ENCODE peak calls at places on chromosome X, in five cellular contexts. One of them, this sample, is unnamed.

GRCh38 chrX:154398668-154399526 is 720 bp downstream of the RPL10 start:
- DNase-seq in gastrocnemius medialis: peak; percentile 76
- DNase-seq in A549: peak; percentile 86
- DNase-seq in lower leg skin: peak; percentile 96
- DNase-seq in stomach: peak; percentile 89
- DNase-seq in this sample: no peak

GRCh38 chrX:68508799-68509198 is 9.9 kb downstream of the YIPF6 start:
- DNase-seq in gastrocnemius medialis: no peak
- DNase-seq in A549: peak; percentile 52
- DNase-seq in lower leg skin: no peak
- DNase-seq in stomach: no peak
- DNase-seq in this sample: no peak

GRCh38 chrX:54248309-54248708 is 65.3 kb upstream of the FAM120C start:
- DNase-seq in gastrocnemius medialis: no peak
- DNase-seq in A549: peak; percentile 48
- DNase-seq in lower leg skin: no peak
- DNase-seq in stomach: no peak
- DNase-seq in this sample: no peak

GRCh38 chrX:41412261-41413167 is 34.6 kb upstream of the NYX start:
- DNase-seq in gastrocnemius medialis: no peak
- DNase-seq in A549: peak; percentile 37
- DNase-seq in lower leg skin: no peak
- DNase-seq in stomach: peak; percentile 63
- DNase-seq in this sample: no peak

GRCh38 chrX:56789518-56790070 is 60.6 kb downstream of the NBDY start:
- DNase-seq in gastrocnemius medialis: no peak
- DNase-seq in A549: no peak
- DNase-seq in lower leg skin: peak; percentile 46
- DNase-seq in stomach: peak; percentile 0
- DNase-seq in this sample: no peak

GRCh38 chrX:9668537-9668936 is 97.1 kb downstream of the GPR143 start:
- DNase-seq in gastrocnemius medialis: no peak
- DNase-seq in A549: no peak
- DNase-seq in lower leg skin: no peak
- DNase-seq in stomach: no peak
- DNase-seq in this sample: no peak

GRCh38 chrX:120794525-120794975 is 81.1 kb downstream of the CT47B1 start:
- DNase-seq in gastrocnemius medialis: no peak
- DNase-seq in A549: no peak
- DNase-seq in lower leg skin: no peak
- DNase-seq in stomach: no peak
- DNase-seq in this sample: no peak

GRCh38 chrX:119407681-119408080 is 8.5 kb downstream of the SLC25A43 start:
- DNase-seq in gastrocnemius medialis: no peak
- DNase-seq in A549: no peak
- DNase-seq in lower leg skin: no peak
- DNase-seq in stomach: no peak
- DNase-seq in this sample: no peak

GRCh38 chrX:31572396-31572795 is 500.6 kb upstream of the FTHL17 start:
- DNase-seq in gastrocnemius medialis: no peak
- DNase-seq in A549: no peak
- DNase-seq in lower leg skin: no peak
- DNase-seq in stomach: no peak
- DNase-seq in this sample: no peak

GRCh38 chrX:45445745-45446412 is 245.2 kb upstream of the DIPK2B start:
- DNase-seq in gastrocnemius medialis: no peak
- DNase-seq in A549: peak; percentile 31
- DNase-seq in lower leg skin: no peak
- DNase-seq in stomach: no peak
- DNase-seq in this sample: no peak

GRCh38 chrX:32877592-32877991 is 333.8 kb downstream of the DMD start:
- DNase-seq in gastrocnemius medialis: no peak
- DNase-seq in A549: no peak
- DNase-seq in lower leg skin: no peak
- DNase-seq in stomach: no peak
- DNase-seq in this sample: no peak

GRCh38 chrX:129577473-129577872 is 37.4 kb downstream of the OCRL start:
- DNase-seq in gastrocnemius medialis: no peak
- DNase-seq in A549: peak; percentile 47
- DNase-seq in lower leg skin: no peak
- DNase-seq in stomach: no peak
- DNase-seq in this sample: no peak

GRCh38 chrX:41922125-41922521 is 1.2 kb downstream of the CASK start:
- DNase-seq in gastrocnemius medialis: no peak
- DNase-seq in A549: no peak
- DNase-seq in lower leg skin: no peak
- DNase-seq in stomach: no peak
- DNase-seq in this sample: no peak

GRCh38 chrX:101257448-101258259 is 33.5 kb downstream of the TAF7L start:
- DNase-seq in gastrocnemius medialis: no peak
- DNase-seq in A549: no peak
- DNase-seq in lower leg skin: no peak
- DNase-seq in stomach: no peak
- DNase-seq in this sample: no peak

GRCh38 chrX:40158036-40158706 is 60.4 kb upstream of the BCOR start:
- DNase-seq in gastrocnemius medialis: no peak
- DNase-seq in A549: peak; percentile 50
- DNase-seq in lower leg skin: no peak
- DNase-seq in stomach: no peak
- DNase-seq in this sample: no peak
- TF ChIP-seq CTCF in gastrocnemius medialis: peak; percentile 78
- TF ChIP-seq CTCF in A549: peak; percentile 52
- TF ChIP-seq CTCF in lower leg skin: no peak
- TF ChIP-seq CTCF in stomach: no peak
- TF ChIP-seq CTCF in this sample: peak; percentile 5

DNA sequence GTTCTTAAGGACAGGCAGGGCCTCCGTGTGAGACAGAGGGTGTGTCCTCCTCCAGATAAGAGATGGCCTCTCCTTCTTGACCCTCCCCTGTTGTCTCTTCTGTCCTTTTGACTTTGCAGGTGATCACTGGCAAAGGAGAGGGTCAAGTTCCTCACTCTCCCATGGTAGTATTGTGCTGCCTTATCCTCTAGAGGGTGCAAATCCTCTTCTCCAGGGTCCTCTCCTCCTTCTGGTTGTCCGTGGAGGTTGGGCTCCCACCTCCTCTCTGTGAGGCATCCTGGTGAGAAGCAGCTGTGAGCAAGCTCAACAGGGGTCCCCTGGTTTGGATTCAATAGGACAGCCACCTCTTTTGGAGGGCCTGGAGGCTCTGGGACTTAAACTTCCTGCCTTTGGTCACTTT is 44.8 kb downstream of the ZNF182 start:
- DNase-seq in gastrocnemius medialis: no peak
- DNase-seq in A549: no peak
- DNase-seq in lower leg skin: no peak
- DNase-seq in stomach: no peak
- DNase-seq in this sample: no peak
- TF ChIP-seq CTCF in gastrocnemius medialis: no peak
- TF ChIP-seq CTCF in A549: no peak
- TF ChIP-seq CTCF in lower leg skin: no peak
- TF ChIP-seq CTCF in stomach: no peak
- TF ChIP-seq CTCF in this sample: no peak

GRCh38 chrX:151801980-151802379 is 67.4 kb downstream of the CNGA2 start:
- DNase-seq in gastrocnemius medialis: no peak
- DNase-seq in A549: peak; percentile 30
- DNase-seq in lower leg skin: no peak
- DNase-seq in stomach: no peak
- DNase-seq in this sample: no peak
- TF ChIP-seq CTCF in gastrocnemius medialis: no peak
- TF ChIP-seq CTCF in A549: peak; percentile 17
- TF ChIP-seq CTCF in lower leg skin: no peak
- TF ChIP-seq CTCF in stomach: no peak
- TF ChIP-seq CTCF in this sample: peak; percentile 5

GRCh38 chrX:140507982-140508305 is 3.1 kb upstream of the SOX3 start:
- DNase-seq in gastrocnemius medialis: no peak
- DNase-seq in A549: no peak
- DNase-seq in lower leg skin: no peak
- DNase-seq in stomach: no peak
- DNase-seq in this sample: no peak
- TF ChIP-seq CTCF in gastrocnemius medialis: no peak
- TF ChIP-seq CTCF in A549: no peak
- TF ChIP-seq CTCF in lower leg skin: no peak
- TF ChIP-seq CTCF in stomach: no peak
- TF ChIP-seq CTCF in this sample: no peak

GRCh38 chrX:97175147-97175546 is 291.4 kb downstream of the RPA4 start:
- DNase-seq in gastrocnemius medialis: no peak
- DNase-seq in A549: no peak
- DNase-seq in lower leg skin: no peak
- DNase-seq in stomach: no peak
- DNase-seq in this sample: no peak
- TF ChIP-seq CTCF in gastrocnemius medialis: no peak
- TF ChIP-seq CTCF in A549: no peak
- TF ChIP-seq CTCF in lower leg skin: no peak
- TF ChIP-seq CTCF in stomach: no peak
- TF ChIP-seq CTCF in this sample: no peak

DNA sequence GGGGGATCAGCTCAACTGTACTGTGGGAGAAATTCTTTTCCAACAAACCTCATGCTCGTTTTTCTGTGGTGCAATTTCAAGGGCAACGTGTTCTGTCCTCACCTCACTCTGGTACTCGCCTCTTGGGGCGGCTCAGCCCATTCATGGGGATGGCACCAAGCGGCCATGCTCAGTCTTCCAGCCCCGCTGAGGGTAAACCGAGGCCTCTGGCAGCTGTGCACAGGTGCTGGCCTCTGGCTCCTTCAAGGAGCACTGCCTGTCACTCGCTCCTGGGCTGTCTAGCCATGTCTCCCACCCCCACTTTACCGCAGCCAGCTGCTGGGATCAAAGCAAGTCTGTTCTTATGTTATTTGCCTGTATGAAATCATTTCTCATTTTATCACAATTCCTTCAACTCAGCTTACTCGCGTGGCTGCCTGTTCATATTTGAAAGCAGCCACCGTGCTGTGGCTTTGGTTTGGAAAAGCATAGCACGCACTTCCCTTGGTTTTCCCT is 70.2 kb downstream of the MTMR1 start:
- DNase-seq in gastrocnemius medialis: no peak
- DNase-seq in A549: no peak
- DNase-seq in lower leg skin: peak; percentile 76
- DNase-seq in stomach: no peak
- DNase-seq in this sample: no peak
- TF ChIP-seq CTCF in gastrocnemius medialis: no peak
- TF ChIP-seq CTCF in A549: no peak
- TF ChIP-seq CTCF in lower leg skin: no peak
- TF ChIP-seq CTCF in stomach: no peak
- TF ChIP-seq CTCF in this sample: no peak

GRCh38 chrX:104324461-104324860 is 69.7 kb upstream of the ESX1 start:
- DNase-seq in gastrocnemius medialis: no peak
- DNase-seq in A549: no peak
- DNase-seq in lower leg skin: no peak
- DNase-seq in stomach: no peak
- DNase-seq in this sample: no peak

GRCh38 chrX:104334971-104335370 is 80.2 kb upstream of the ESX1 start:
- DNase-seq in gastrocnemius medialis: no peak
- DNase-seq in A549: no peak
- DNase-seq in lower leg skin: no peak
- DNase-seq in stomach: no peak
- DNase-seq in this sample: no peak

GRCh38 chrX:104330966-104331365 is 76.2 kb upstream of the ESX1 start:
- DNase-seq in gastrocnemius medialis: no peak
- DNase-seq in A549: no peak
- DNase-seq in lower leg skin: no peak
- DNase-seq in stomach: no peak
- DNase-seq in this sample: no peak

GRCh38 chrX:104324871-104325585 is 70.3 kb upstream of the ESX1 start:
- DNase-seq in gastrocnemius medialis: no peak
- DNase-seq in A549: no peak
- DNase-seq in lower leg skin: no peak
- DNase-seq in stomach: no peak
- DNase-seq in this sample: no peak

GRCh38 chrX:104329731-104330130 is 75.0 kb upstream of the ESX1 start:
- DNase-seq in gastrocnemius medialis: no peak
- DNase-seq in A549: no peak
- DNase-seq in lower leg skin: no peak
- DNase-seq in stomach: no peak
- DNase-seq in this sample: no peak
- TF ChIP-seq CTCF in gastrocnemius medialis: no peak
- TF ChIP-seq CTCF in A549: no peak
- TF ChIP-seq CTCF in lower leg skin: no peak
- TF ChIP-seq CTCF in stomach: no peak
- TF ChIP-seq CTCF in this sample: no peak